ENCODE peak calls at places on chromosome 19, in four cellular contexts. D is HT-29, U is COLO829, A is omental fat pad. Y is an unnamed sample.
A peak's percentile ranks its signal among the peaks of the same experiment; 100 is the strongest.

GRCh38 chr19:55605637-55606470 is at the start of gene ZNF865:
- DNase-seq in D (peak; percentile 96), U (peak; percentile 69), A (peak; percentile 35), Y (peak; percentile 67)

GRCh38 chr19:43806848-43807247 is 4.6 kb upstream of the LYPD5 start:
- DNase-seq in D (no peak), U (peak; percentile 38), A (no peak), Y (peak; percentile 89)

GRCh38 chr19:42317535-42317934 is 4.4 kb downstream of the TMEM145 start:
- DNase-seq in D (no peak), U (no peak), A (no peak), Y (no peak)

GRCh38 chr19:15666883-15667282 is 6.0 kb upstream of the CYP4F12 start:
- DNase-seq in D (no peak), U (no peak), A (no peak), Y (no peak)

GRCh38 chr19:53942001-53942786 is 20.5 kb upstream of the CACNG8 start:
- DNase-seq in D (peak; percentile 36), U (peak; percentile 69), A (no peak), Y (no peak)

GRCh38 chr19:54247106-54247930 is 4.7 kb upstream of the LILRA6 start:
- DNase-seq in D (no peak), U (no peak), A (no peak), Y (no peak)

GRCh38 chr19:5621945-5622464 is 571 bp downstream of the SAFB2 start:
- DNase-seq in D (no peak), U (no peak), A (no peak), Y (no peak)

GRCh38 chr19:14183741-14184395 is 22.1 kb downstream of the ADGRL1 start:
- DNase-seq in D (no peak), U (no peak), A (no peak), Y (no peak)

GRCh38 chr19:12272980-12273901 is 21.4 kb downstream of the ZNF44 start:
- DNase-seq in D (no peak), U (no peak), A (no peak), Y (no peak)

GRCh38 chr19:51294211-51294976 is 17.1 kb upstream of the IGLON5 start:
- DNase-seq in D (no peak), U (no peak), A (no peak), Y (no peak)

GRCh38 chr19:10009269-10009665 is 1.0 kb downstream of the COL5A3 start:
- DNase-seq in D (no peak), U (peak; percentile 59), A (peak; percentile 57), Y (no peak)

GRCh38 chr19:44640518-44640917 is 3.2 kb upstream of the PVR start:
- DNase-seq in D (no peak), U (no peak), A (no peak), Y (no peak)

GRCh38 chr19:48473161-48473966 is 4.2 kb downstream of the CYTH2 start:
- DNase-seq in D (no peak), U (no peak), A (no peak), Y (no peak)

GRCh38 chr19:18284710-18285430 is 3.4 kb upstream of the JUND start:
- DNase-seq in D (no peak), U (no peak), A (no peak), Y (no peak)

GRCh38 chr19:40486017-40486416 is 19.2 kb downstream of the SPTBN4 start:
- DNase-seq in D (no peak), U (no peak), A (no peak), Y (no peak)

GRCh38 chr19:23075031-23075733 is 41.6 kb upstream of the ZNF730 start:
- DNase-seq in D (no peak), U (no peak), A (peak; percentile 29), Y (peak; percentile 64)

GRCh38 chr19:7450243-7451223 is 38.3 kb downstream of the PEX11G start:
- DNase-seq in D (no peak), U (no peak), A (no peak), Y (peak; percentile 46)

Y was measured in foreskin melanocyte.